ENCODE peak calls at places on chromosome 14, in five cellular contexts. One of them, this sample, is unnamed.

GRCh38 chr14:23430733-23431105 is 4.7 kb downstream of the MYH7 start:
- DNase-seq in transverse colon: no peak
- DNase-seq in suprapubic skin: peak; percentile 49
- DNase-seq in upper lobe of left lung: no peak
- DNase-seq in H1: no peak
- DNase-seq in this sample: no peak

GRCh38 chr14:90815817-90816662 is at the start of gene TTC7B:
- DNase-seq in transverse colon: peak; percentile 43
- DNase-seq in suprapubic skin: no peak
- DNase-seq in upper lobe of left lung: no peak
- DNase-seq in H1: no peak
- DNase-seq in this sample: peak; percentile 51

GRCh38 chr14:59465570-59466150 is 480 bp upstream of the GPR135 start:
- DNase-seq in H1: no peak
- DNase-seq in suprapubic skin: no peak
- DNase-seq in transverse colon: no peak
- DNase-seq in upper lobe of left lung: no peak
- DNase-seq in this sample: no peak

GRCh38 chr14:44833376-44833775 is 128.4 kb downstream of the KLHL28 start:
- DNase-seq in transverse colon: no peak
- DNase-seq in upper lobe of left lung: no peak
- DNase-seq in suprapubic skin: no peak
- DNase-seq in H1: no peak
- DNase-seq in this sample: no peak

GRCh38 chr14:59754256-59754655 is 116.3 kb downstream of the RTN1 start:
- DNase-seq in suprapubic skin: no peak
- DNase-seq in transverse colon: no peak
- DNase-seq in upper lobe of left lung: no peak
- DNase-seq in H1: no peak
- DNase-seq in this sample: no peak

GRCh38 chr14:62168564-62169155 is 406.4 kb downstream of the SNAPC1 start:
- DNase-seq in upper lobe of left lung: no peak
- DNase-seq in H1: no peak
- DNase-seq in transverse colon: no peak
- DNase-seq in suprapubic skin: no peak
- DNase-seq in this sample: no peak

GRCh38 chr14:35285168-35285990 is 6.8 kb upstream of the PSMA6 start:
- DNase-seq in upper lobe of left lung: peak; percentile 33
- DNase-seq in suprapubic skin: no peak
- DNase-seq in transverse colon: no peak
- DNase-seq in H1: no peak
- DNase-seq in this sample: no peak

GRCh38 chr14:76773188-76773885 is 12.1 kb downstream of the VASH1 start:
- DNase-seq in transverse colon: peak; percentile 49
- DNase-seq in suprapubic skin: no peak
- DNase-seq in upper lobe of left lung: peak; percentile 79
- DNase-seq in H1: no peak
- DNase-seq in this sample: no peak

GRCh38 chr14:100281286-100282082 is 24.8 kb downstream of the SLC25A29 start:
- DNase-seq in transverse colon: no peak
- DNase-seq in H1: no peak
- DNase-seq in suprapubic skin: no peak
- DNase-seq in upper lobe of left lung: peak; percentile 74
- DNase-seq in this sample: peak; percentile 17

GRCh38 chr14:22982013-22982476 is 306 bp downstream of the AJUBA start:
- DNase-seq in upper lobe of left lung: no peak
- DNase-seq in H1: no peak
- DNase-seq in suprapubic skin: no peak
- DNase-seq in transverse colon: no peak
- DNase-seq in this sample: no peak

DNA sequence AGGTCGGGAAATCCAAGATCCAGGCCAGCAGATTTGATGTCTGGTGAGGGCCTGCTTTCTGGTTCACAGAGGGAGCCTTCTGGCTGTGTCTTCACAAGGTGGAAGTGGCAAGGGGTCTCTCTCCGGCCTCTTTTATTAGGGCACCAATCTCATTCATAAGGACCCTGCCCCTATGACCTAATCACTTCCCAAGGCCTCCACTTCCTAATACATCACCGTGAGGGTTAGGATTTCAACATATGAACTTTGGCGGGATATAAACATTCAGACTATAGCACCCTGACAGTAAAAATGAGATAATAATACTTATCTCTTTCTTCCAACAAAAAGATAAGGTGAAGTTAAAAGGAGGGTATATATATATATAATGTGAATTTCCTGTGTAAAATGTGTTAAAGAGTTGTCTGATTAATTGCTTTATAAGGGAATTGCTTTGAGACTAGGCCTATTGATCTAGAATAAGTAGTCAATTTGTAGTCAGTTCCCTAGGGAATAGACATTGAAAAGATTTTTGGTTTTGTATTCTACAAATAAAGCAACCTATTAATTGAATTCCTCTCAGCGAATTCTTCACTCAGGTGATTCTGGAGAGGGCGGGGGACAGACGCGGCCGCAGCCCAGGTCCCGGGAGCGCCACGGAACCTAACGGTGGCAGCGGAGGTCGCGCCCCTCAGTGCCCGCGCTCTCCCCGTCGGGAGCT is 516 bp upstream of the LGALS3 start:
- DNase-seq in H1: no peak
- DNase-seq in upper lobe of left lung: no peak
- DNase-seq in transverse colon: no peak
- DNase-seq in suprapubic skin: no peak
- DNase-seq in this sample: no peak
- TF ChIP-seq EP300 in H1: no peak
- TF ChIP-seq EP300 in upper lobe of left lung: no peak
- TF ChIP-seq EP300 in transverse colon: no peak
- TF ChIP-seq EP300 in suprapubic skin: no peak
- TF ChIP-seq EP300 in this sample: no peak

DNA sequence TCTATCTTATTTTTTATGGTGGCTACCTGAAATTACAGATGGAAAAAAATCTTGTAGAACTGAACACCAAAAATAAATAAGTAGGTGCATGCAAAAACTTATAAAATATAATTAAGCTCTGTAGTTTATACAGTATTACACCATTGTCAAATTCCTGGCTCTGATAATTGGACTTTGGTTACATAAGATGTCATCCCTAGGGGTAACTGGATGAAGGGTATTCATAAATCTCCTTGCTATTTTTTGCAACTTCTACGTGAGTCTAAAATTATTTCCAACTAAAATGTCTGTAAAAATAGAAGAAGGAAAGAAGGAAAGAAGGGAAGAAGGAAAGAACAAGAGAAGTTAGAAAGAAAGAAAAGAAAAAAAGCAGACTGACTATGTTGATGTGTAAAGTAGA is 716.6 kb downstream of the BCL11B start:
- DNase-seq in suprapubic skin: no peak
- DNase-seq in transverse colon: no peak
- DNase-seq in H1: no peak
- DNase-seq in upper lobe of left lung: no peak
- DNase-seq in this sample: no peak
- TF ChIP-seq POLR2AphosphoS5 in suprapubic skin: no peak
- TF ChIP-seq POLR2AphosphoS5 in transverse colon: no peak
- TF ChIP-seq POLR2AphosphoS5 in H1: no peak
- TF ChIP-seq POLR2AphosphoS5 in upper lobe of left lung: no peak
- TF ChIP-seq POLR2AphosphoS5 in this sample: no peak

GRCh38 chr14:29528889-29529288 is 398.8 kb downstream of the PRKD1 start:
- DNase-seq in suprapubic skin: no peak
- DNase-seq in upper lobe of left lung: no peak
- DNase-seq in transverse colon: no peak
- DNase-seq in H1: no peak
- DNase-seq in this sample: no peak

GRCh38 chr14:29527286-29527685 is 400.4 kb downstream of the PRKD1 start:
- DNase-seq in H1: no peak
- DNase-seq in transverse colon: no peak
- DNase-seq in suprapubic skin: no peak
- DNase-seq in upper lobe of left lung: no peak
- DNase-seq in this sample: no peak

GRCh38 chr14:29529418-29529817 is 398.2 kb downstream of the PRKD1 start:
- DNase-seq in transverse colon: no peak
- DNase-seq in suprapubic skin: no peak
- DNase-seq in upper lobe of left lung: no peak
- DNase-seq in H1: no peak
- DNase-seq in this sample: no peak
- TF ChIP-seq CTCF in transverse colon: no peak
- TF ChIP-seq CTCF in suprapubic skin: no peak
- TF ChIP-seq CTCF in upper lobe of left lung: no peak
- TF ChIP-seq CTCF in H1: peak; percentile 51
- TF ChIP-seq CTCF in this sample: no peak

GRCh38 chr14:70649803-70650202 is 8.1 kb downstream of the TTC9 start:
- DNase-seq in transverse colon: no peak
- DNase-seq in upper lobe of left lung: no peak
- DNase-seq in H1: no peak
- DNase-seq in suprapubic skin: no peak
- DNase-seq in this sample: no peak
- TF ChIP-seq EP300 in transverse colon: no peak
- TF ChIP-seq EP300 in upper lobe of left lung: no peak
- TF ChIP-seq EP300 in H1: no peak
- TF ChIP-seq EP300 in suprapubic skin: no peak
- TF ChIP-seq EP300 in this sample: no peak

DNA sequence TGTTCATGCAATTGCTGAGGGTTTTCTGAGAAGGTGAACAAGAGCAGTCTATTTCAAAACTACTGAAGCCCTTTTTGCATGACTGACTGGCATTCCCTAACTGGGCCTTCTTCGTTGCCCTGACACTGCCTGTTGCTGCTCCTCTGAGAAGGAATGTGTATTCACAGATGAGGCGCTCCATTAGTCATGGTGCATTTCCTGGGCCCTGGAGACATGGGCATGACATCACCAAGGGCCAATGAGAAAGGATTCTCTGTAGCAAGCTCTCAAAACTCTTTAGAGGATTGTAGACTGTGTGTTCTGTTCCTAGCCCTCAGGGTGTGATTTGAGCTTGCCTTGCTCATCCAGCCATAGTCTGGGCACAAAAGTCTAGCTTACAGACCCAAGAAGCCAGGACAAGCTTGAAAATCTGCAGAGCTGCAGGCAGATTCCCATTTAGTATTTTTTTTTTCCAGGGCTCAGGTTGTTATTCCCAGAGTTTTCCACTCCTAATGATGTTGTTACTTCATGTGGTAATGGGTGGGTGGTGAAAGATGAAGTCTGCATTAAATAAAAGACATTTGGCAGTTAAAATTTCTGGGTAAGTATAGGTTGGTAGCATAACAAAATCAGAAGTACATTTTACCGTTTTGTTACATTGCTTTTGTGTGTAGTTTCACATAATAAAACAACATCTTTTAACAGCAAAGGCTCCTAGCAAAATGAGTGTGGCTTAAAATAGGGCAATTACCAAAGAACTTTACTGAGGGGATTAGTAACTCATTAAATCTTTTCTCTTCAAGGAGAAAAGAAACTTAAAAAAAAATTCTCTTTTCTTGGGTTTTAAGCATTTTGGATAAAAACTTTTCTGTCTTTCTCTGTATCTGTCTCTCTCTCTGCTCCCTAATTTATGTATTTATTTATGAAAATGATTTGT is 318.4 kb downstream of the RAD51B start:
- DNase-seq in transverse colon: peak; percentile 36
- DNase-seq in suprapubic skin: peak; percentile 69
- DNase-seq in H1: peak; percentile 79
- DNase-seq in upper lobe of left lung: peak; percentile 29
- DNase-seq in this sample: peak; percentile 32
- TF ChIP-seq POLR2AphosphoS5 in transverse colon: peak; percentile 14
- TF ChIP-seq POLR2AphosphoS5 in suprapubic skin: no peak
- TF ChIP-seq POLR2AphosphoS5 in H1: no peak
- TF ChIP-seq POLR2AphosphoS5 in upper lobe of left lung: no peak
- TF ChIP-seq POLR2AphosphoS5 in this sample: no peak

DNA sequence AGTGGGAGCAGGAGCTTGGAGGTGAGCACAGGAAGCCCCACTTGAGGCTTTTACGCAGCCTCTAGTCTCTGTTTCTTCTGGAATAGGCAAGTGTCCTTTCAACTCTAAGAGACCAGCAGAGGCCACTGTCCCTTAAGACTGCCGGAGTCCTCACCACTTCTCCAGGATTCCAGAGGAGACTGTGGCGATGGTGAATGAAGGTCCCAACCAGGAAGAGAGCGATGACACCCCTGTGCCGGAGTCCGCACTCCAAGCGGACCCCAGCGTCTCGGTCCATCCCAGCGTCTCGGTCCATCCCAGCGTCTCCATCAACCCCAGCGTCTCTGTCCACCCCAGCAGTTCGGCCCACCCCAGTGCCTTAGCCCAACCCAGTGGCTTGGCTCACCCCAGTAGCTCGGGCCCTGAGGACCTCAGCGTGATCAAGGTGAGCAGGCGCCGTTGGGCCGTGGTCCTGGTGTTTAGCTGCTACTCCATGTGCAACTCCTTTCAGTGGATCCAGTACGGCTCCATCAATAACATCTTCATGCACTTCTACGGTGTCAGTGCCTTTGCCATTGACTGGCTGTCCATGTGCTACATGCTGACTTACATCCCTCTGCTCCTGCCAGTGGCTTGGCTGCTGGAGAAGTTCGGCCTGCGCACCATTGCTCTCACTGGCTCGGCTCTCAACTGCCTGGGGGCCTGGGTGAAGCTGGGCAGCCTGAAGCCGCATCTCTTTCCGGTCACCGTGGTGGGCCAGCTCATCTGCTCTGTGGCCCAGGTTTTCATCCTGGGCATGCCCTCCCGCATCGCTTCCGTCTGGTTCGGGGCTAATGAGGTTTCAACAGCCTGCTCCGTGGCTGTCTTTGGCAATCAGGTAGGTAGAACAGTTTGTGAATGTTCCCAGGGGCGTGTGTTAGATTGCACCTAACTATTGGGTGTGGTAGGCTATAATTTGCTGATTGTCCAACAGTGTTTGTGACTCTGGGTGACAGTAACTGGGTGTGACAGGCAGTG is 664 bp downstream of the FLVCR2 start:
- DNase-seq in H1: no peak
- DNase-seq in transverse colon: peak; percentile 80
- DNase-seq in suprapubic skin: no peak
- DNase-seq in upper lobe of left lung: peak; percentile 73
- DNase-seq in this sample: no peak
- TF ChIP-seq CTCF in H1: peak; percentile 21
- TF ChIP-seq CTCF in transverse colon: no peak
- TF ChIP-seq CTCF in suprapubic skin: no peak
- TF ChIP-seq CTCF in upper lobe of left lung: no peak
- TF ChIP-seq CTCF in this sample: no peak

DNA sequence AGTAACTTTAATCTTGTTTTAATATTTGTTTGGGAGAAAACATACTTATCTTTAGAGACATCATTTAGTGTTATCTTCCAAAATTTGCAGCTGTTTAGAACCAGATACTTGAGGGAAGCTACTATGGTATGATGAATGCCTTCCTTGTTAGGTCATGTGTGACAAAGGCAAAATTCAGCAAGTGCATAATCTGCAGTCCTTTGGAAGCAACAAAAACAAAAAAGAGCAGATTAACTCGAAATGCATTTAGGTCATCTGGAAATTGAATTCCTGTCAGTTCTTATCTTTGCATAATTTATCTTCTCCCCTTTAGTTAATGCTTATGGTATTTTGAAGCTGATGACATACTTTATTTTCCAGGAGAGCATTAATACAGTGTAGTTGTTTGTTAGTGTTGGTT is 3.5 kb downstream of the FBXO34 start:
- DNase-seq in transverse colon: no peak
- DNase-seq in H1: no peak
- DNase-seq in suprapubic skin: no peak
- DNase-seq in upper lobe of left lung: no peak
- DNase-seq in this sample: no peak
- TF ChIP-seq EP300 in transverse colon: no peak
- TF ChIP-seq EP300 in H1: no peak
- TF ChIP-seq EP300 in suprapubic skin: no peak
- TF ChIP-seq EP300 in upper lobe of left lung: no peak
- TF ChIP-seq EP300 in this sample: no peak